ENCODE peak calls at places on chromosomes 12 and 14, in nine cellular contexts. One of them, this sample, is unnamed.
A peak's percentile ranks its signal among the peaks of the same experiment; 100 is the strongest.

GRCh38 chr12:47868552-47869031 is 36.2 kb downstream of the VDR start:
- DNase-seq in transverse colon: peak; percentile 48
- DNase-seq in lower leg skin: no peak
- DNase-seq in body of pancreas: no peak
- DNase-seq in sigmoid colon: no peak
- DNase-seq in heart left ventricle: no peak
- DNase-seq in A549: no peak
- DNase-seq in gastrocnemius medialis: no peak
- DNase-seq in ovary: no peak
- DNase-seq in this sample: no peak

GRCh38 chr14:76509291-76509690 is 133.4 kb downstream of the ESRRB start:
- DNase-seq in sigmoid colon: no peak
- DNase-seq in lower leg skin: no peak
- DNase-seq in ovary: no peak
- DNase-seq in transverse colon: no peak
- DNase-seq in heart left ventricle: no peak
- DNase-seq in A549: peak; percentile 10
- DNase-seq in gastrocnemius medialis: no peak
- DNase-seq in body of pancreas: no peak
- DNase-seq in this sample: no peak

GRCh38 chr14:30990766-30991165 is 34.7 kb upstream of the AP4S1 start:
- DNase-seq in sigmoid colon: no peak
- DNase-seq in gastrocnemius medialis: no peak
- DNase-seq in transverse colon: no peak
- DNase-seq in heart left ventricle: no peak
- DNase-seq in A549: no peak
- DNase-seq in body of pancreas: no peak
- DNase-seq in lower leg skin: no peak
- DNase-seq in ovary: no peak
- DNase-seq in this sample: no peak

GRCh38 chr12:49364989-49365388 is 2.3 kb upstream of the SPATS2 start:
- DNase-seq in body of pancreas: no peak
- DNase-seq in heart left ventricle: no peak
- DNase-seq in lower leg skin: no peak
- DNase-seq in ovary: no peak
- DNase-seq in sigmoid colon: no peak
- DNase-seq in gastrocnemius medialis: no peak
- DNase-seq in A549: no peak
- DNase-seq in transverse colon: no peak
- DNase-seq in this sample: no peak

GRCh38 chr14:75711796-75712211 is 50.8 kb downstream of the TTLL5 start:
- DNase-seq in lower leg skin: peak; percentile 87
- DNase-seq in sigmoid colon: peak; percentile 80
- DNase-seq in gastrocnemius medialis: peak; percentile 87
- DNase-seq in heart left ventricle: peak; percentile 65
- DNase-seq in A549: peak; percentile 68
- DNase-seq in ovary: peak; percentile 29
- DNase-seq in body of pancreas: peak; percentile 90
- DNase-seq in transverse colon: peak; percentile 13
- DNase-seq in this sample: peak; percentile 57

GRCh38 chr14:52400846-52401245 is 86.7 kb downstream of the PTGER2 start:
- DNase-seq in A549: no peak
- DNase-seq in gastrocnemius medialis: no peak
- DNase-seq in transverse colon: no peak
- DNase-seq in sigmoid colon: no peak
- DNase-seq in ovary: no peak
- DNase-seq in heart left ventricle: no peak
- DNase-seq in body of pancreas: no peak
- DNase-seq in lower leg skin: no peak
- DNase-seq in this sample: no peak

GRCh38 chr12:124191024-124191359 is 103.9 kb upstream of the RFLNA start:
- DNase-seq in A549: peak; percentile 32
- DNase-seq in lower leg skin: no peak
- DNase-seq in ovary: no peak
- DNase-seq in heart left ventricle: no peak
- DNase-seq in body of pancreas: no peak
- DNase-seq in gastrocnemius medialis: no peak
- DNase-seq in transverse colon: no peak
- DNase-seq in sigmoid colon: no peak
- DNase-seq in this sample: no peak

GRCh38 chr14:73753043-73753886 is 39.1 kb upstream of the PNMA1 start:
- DNase-seq in heart left ventricle: no peak
- DNase-seq in lower leg skin: peak; percentile 90
- DNase-seq in sigmoid colon: peak; percentile 81
- DNase-seq in body of pancreas: peak; percentile 71
- DNase-seq in A549: no peak
- DNase-seq in gastrocnemius medialis: no peak
- DNase-seq in ovary: no peak
- DNase-seq in transverse colon: peak; percentile 87
- DNase-seq in this sample: no peak

GRCh38 chr12:24921251-24922038 is 27.5 kb downstream of the BCAT1 start:
- DNase-seq in body of pancreas: no peak
- DNase-seq in lower leg skin: no peak
- DNase-seq in A549: no peak
- DNase-seq in sigmoid colon: no peak
- DNase-seq in ovary: no peak
- DNase-seq in transverse colon: no peak
- DNase-seq in heart left ventricle: no peak
- DNase-seq in gastrocnemius medialis: no peak
- DNase-seq in this sample: no peak

GRCh38 chr14:91875515-91876286 is 8.4 kb upstream of the TC2N start:
- DNase-seq in gastrocnemius medialis: no peak
- DNase-seq in sigmoid colon: no peak
- DNase-seq in transverse colon: peak; percentile 63
- DNase-seq in heart left ventricle: no peak
- DNase-seq in lower leg skin: no peak
- DNase-seq in A549: no peak
- DNase-seq in body of pancreas: peak; percentile 67
- DNase-seq in ovary: no peak
- DNase-seq in this sample: no peak

GRCh38 chr12:113359939-113360748 is 1.8 kb downstream of the PLBD2 start:
- DNase-seq in sigmoid colon: no peak
- DNase-seq in gastrocnemius medialis: no peak
- DNase-seq in lower leg skin: no peak
- DNase-seq in A549: no peak
- DNase-seq in heart left ventricle: no peak
- DNase-seq in ovary: no peak
- DNase-seq in transverse colon: no peak
- DNase-seq in body of pancreas: no peak
- DNase-seq in this sample: peak; percentile 29

GRCh38 chr12:2295941-2296461 is 243.2 kb downstream of the CACNA1C start:
- DNase-seq in gastrocnemius medialis: no peak
- DNase-seq in body of pancreas: no peak
- DNase-seq in lower leg skin: no peak
- DNase-seq in A549: peak; percentile 14
- DNase-seq in sigmoid colon: peak; percentile 12
- DNase-seq in transverse colon: no peak
- DNase-seq in ovary: no peak
- DNase-seq in heart left ventricle: no peak
- DNase-seq in this sample: no peak

DNA sequence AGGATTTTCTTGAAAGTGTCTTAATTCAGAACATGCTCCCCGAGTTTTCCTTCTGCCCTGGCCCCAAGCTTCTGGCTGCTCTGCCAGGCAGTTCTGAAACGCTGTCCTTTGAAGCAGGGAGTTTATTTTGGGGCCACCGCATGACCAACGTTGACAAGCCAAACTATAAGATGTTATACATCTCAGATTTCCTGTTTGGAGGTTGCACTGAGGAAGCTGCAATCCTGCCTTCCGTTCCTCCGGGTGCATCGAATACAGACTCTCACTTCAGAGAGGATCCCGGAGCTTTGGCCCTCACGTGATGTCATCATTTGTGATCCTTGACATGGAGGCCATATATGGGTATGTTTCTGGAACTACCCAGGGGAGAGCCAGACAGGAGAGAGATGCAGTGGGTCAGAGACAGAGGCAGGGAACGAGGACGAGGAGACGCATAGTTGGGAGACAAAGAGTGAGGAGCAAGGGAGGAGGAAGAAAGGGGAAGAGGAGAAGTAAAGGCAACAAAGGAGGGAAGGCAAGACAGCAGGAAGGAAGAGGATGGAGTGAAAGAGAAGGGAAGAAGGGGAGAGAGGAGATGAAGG is at the start of gene ASB2:
- DNase-seq in sigmoid colon: peak; percentile 92
- DNase-seq in transverse colon: peak; percentile 41
- DNase-seq in lower leg skin: no peak
- DNase-seq in heart left ventricle: no peak
- DNase-seq in A549: no peak
- DNase-seq in gastrocnemius medialis: peak; percentile 84
- DNase-seq in ovary: no peak
- DNase-seq in body of pancreas: no peak
- DNase-seq in this sample: no peak
- TF ChIP-seq POLR2A in sigmoid colon: peak; percentile 92
- TF ChIP-seq POLR2A in transverse colon: peak; percentile 45
- TF ChIP-seq POLR2A in lower leg skin: no peak
- TF ChIP-seq POLR2A in heart left ventricle: no peak
- TF ChIP-seq POLR2A in A549: no peak
- TF ChIP-seq POLR2A in gastrocnemius medialis: peak; percentile 98
- TF ChIP-seq POLR2A in ovary: no peak
- TF ChIP-seq POLR2A in body of pancreas: no peak
- TF ChIP-seq POLR2A in this sample: no peak

GRCh38 chr14:101761032-101761880 is at the start of gene PPP2R5C:
- DNase-seq in sigmoid colon: peak; percentile 97
- DNase-seq in heart left ventricle: peak; percentile 97
- DNase-seq in lower leg skin: peak; percentile 98
- DNase-seq in gastrocnemius medialis: peak; percentile 92
- DNase-seq in A549: peak; percentile 91
- DNase-seq in body of pancreas: peak; percentile 94
- DNase-seq in transverse colon: peak; percentile 94
- DNase-seq in ovary: peak; percentile 91
- DNase-seq in this sample: peak; percentile 95
- TF ChIP-seq POLR2A in sigmoid colon: peak; percentile 91
- TF ChIP-seq POLR2A in heart left ventricle: no peak
- TF ChIP-seq POLR2A in lower leg skin: no peak
- TF ChIP-seq POLR2A in gastrocnemius medialis: peak; percentile 74
- TF ChIP-seq POLR2A in A549: peak; percentile 43
- TF ChIP-seq POLR2A in body of pancreas: peak; percentile 78
- TF ChIP-seq POLR2A in transverse colon: peak; percentile 92
- TF ChIP-seq POLR2A in ovary: peak; percentile 34
- TF ChIP-seq POLR2A in this sample: peak; percentile 47

DNA sequence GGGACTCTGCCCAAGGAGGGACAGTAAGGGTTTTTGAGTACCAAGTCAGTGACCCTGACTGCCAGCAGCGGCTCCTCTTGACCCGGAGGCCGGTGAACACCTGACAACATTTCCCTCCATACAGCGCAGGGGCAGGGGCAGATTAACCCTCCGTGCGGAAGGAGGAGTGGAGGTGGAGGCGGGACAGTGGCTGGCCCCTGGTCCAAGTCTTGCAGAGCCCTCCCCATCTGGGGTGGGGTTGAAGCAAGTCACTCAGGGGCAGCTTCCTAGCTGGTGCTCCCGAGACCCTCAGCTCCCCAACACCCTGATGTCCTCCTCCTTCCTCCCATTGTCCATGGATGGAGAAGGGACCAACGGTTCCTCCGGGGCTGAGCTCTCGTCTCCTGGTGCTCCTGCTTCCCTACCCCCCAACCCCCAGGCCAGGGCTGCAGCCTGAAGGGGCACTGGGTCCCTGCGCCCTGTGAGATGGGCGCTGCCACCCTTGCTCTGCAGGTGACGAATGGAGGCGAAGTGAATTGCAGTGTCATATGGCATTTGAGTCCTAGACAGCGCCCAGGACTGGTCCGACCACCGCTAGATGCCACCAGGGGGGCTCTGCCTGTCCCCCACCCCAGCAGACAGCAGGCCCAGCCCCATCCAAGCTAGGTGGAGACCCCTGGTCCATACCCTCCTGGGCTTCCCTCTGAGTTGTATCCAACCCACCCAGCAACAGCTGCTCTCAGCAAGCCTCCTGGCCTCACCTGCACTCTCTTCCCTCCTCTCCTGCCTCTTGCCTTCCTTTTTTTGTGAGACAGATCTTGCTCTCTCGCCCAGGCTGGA is 7.0 kb upstream of the AMN start:
- DNase-seq in lower leg skin: no peak
- DNase-seq in A549: no peak
- DNase-seq in transverse colon: no peak
- DNase-seq in sigmoid colon: peak; percentile 60
- DNase-seq in body of pancreas: no peak
- DNase-seq in ovary: no peak
- DNase-seq in gastrocnemius medialis: no peak
- DNase-seq in heart left ventricle: no peak
- DNase-seq in this sample: no peak
- TF ChIP-seq POLR2A in lower leg skin: no peak
- TF ChIP-seq POLR2A in A549: no peak
- TF ChIP-seq POLR2A in transverse colon: no peak
- TF ChIP-seq POLR2A in sigmoid colon: no peak
- TF ChIP-seq POLR2A in body of pancreas: no peak
- TF ChIP-seq POLR2A in ovary: no peak
- TF ChIP-seq POLR2A in gastrocnemius medialis: no peak
- TF ChIP-seq POLR2A in heart left ventricle: no peak
- TF ChIP-seq POLR2A in this sample: no peak

GRCh38 chr12:6230321-6231110 is 30.3 kb downstream of the CD9 start:
- DNase-seq in transverse colon: peak; percentile 74
- DNase-seq in ovary: no peak
- DNase-seq in A549: no peak
- DNase-seq in sigmoid colon: peak; percentile 94
- DNase-seq in heart left ventricle: peak; percentile 71
- DNase-seq in gastrocnemius medialis: peak; percentile 57
- DNase-seq in body of pancreas: peak; percentile 63
- DNase-seq in lower leg skin: peak; percentile 94
- DNase-seq in this sample: peak; percentile 93
- TF ChIP-seq POLR2A in transverse colon: no peak
- TF ChIP-seq POLR2A in ovary: no peak
- TF ChIP-seq POLR2A in A549: no peak
- TF ChIP-seq POLR2A in sigmoid colon: no peak
- TF ChIP-seq POLR2A in heart left ventricle: no peak
- TF ChIP-seq POLR2A in gastrocnemius medialis: no peak
- TF ChIP-seq POLR2A in body of pancreas: peak; percentile 25
- TF ChIP-seq POLR2A in lower leg skin: no peak
- TF ChIP-seq POLR2A in this sample: no peak

DNA sequence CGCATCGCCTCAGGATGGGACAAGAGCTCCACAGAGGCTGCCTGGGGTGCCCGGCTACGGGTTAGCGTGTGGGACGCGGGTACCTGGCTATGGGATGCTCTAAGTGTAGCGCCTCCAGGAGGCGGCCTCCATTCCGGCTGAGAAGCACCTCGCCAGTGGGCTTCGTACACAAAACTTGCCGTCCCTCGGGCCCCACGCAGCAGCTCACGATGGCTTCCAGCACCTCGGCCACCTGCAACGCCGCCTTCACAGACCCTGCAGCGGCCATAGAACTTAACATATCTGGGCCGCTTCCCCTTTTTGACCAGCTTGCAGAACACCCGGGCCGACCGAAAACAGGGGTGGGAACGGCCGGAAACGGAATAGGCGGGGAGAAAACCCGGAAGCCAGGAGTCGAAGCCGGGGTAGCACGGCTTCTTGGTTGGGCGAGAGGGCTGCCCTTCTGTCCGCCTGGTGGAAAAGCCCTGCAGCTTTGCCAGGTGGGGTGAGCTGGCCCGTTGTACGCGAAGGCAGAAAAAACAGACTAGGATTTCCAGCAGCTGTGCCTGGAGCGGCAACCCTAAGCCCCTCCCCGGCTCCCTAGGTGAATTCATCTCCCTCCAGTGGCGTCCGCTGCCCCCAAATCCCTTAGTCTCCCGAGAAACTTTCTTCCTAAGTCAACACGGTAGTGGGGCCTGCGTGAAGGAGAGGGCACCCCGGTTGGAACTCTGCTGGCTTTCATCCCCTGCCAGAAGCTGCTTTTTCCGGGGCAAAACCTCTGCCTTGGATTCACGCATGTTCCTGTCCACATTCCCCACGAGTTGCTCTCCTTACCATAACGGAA is at the start of gene BBS10:
- DNase-seq in sigmoid colon: peak; percentile 95
- DNase-seq in gastrocnemius medialis: peak; percentile 83
- DNase-seq in A549: peak; percentile 92
- DNase-seq in body of pancreas: peak; percentile 90
- DNase-seq in heart left ventricle: peak; percentile 93
- DNase-seq in lower leg skin: peak; percentile 97
- DNase-seq in ovary: peak; percentile 89
- DNase-seq in transverse colon: peak; percentile 91
- DNase-seq in this sample: peak; percentile 94
- TF ChIP-seq POLR2A in sigmoid colon: peak; percentile 16
- TF ChIP-seq POLR2A in gastrocnemius medialis: peak; percentile 60
- TF ChIP-seq POLR2A in A549: peak; percentile 87
- TF ChIP-seq POLR2A in body of pancreas: peak; percentile 68
- TF ChIP-seq POLR2A in heart left ventricle: no peak
- TF ChIP-seq POLR2A in lower leg skin: no peak
- TF ChIP-seq POLR2A in ovary: no peak
- TF ChIP-seq POLR2A in transverse colon: peak; percentile 50
- TF ChIP-seq POLR2A in this sample: no peak

This sample was measured in testis.